ENCODE peak calls at places on chromosome 13, in ten cellular contexts. E is activated CD4-positive, alpha-beta T cell treated with anti-CD3 and anti-CD28 coated beads, Interleukin-2, amount 50 U/mL, for 48 hours; V is breast epithelium; J is substantia nigra; C is naive thymus-derived CD8-positive, alpha-beta T cell; M is Caki2; H is LHCN-M2; W is activated naive CD4-positive, alpha-beta T cell; K is GM04503; Y is dorsolateral prefrontal cortex. X is an unnamed sample.

GRCh38 chr13:22114630-22115311 is 443.9 kb downstream of the FGF9 start:
- DNase-seq in K (no peak), H (no peak), M (peak; percentile 89), W (no peak), J (no peak), E (no peak), V (no peak), C (no peak), Y (no peak), X (no peak)

GRCh38 chr13:28533049-28533436 is 38.1 kb upstream of the FLT1 start:
- DNase-seq in V (no peak), M (no peak), Y (no peak), C (no peak), W (no peak), J (no peak), K (no peak), E (no peak), H (no peak), X (no peak)

GRCh38 chr13:101640797-101641400 is 188.4 kb downstream of the ITGBL1 start:
- DNase-seq in V (no peak), H (peak; percentile 80), W (no peak), K (peak; percentile 58), M (peak; percentile 55), C (no peak), J (no peak), Y (no peak), E (no peak), X (peak; percentile 35)

GRCh38 chr13:89239361-89240127 is 1568.4 kb downstream of the SLITRK5 start:
- DNase-seq in W (no peak), M (no peak), V (no peak), C (no peak), K (no peak), Y (no peak), J (no peak), H (no peak), E (no peak), X (no peak)

GRCh38 chr13:32736648-32737047 is 150.4 kb downstream of the PDS5B start:
- DNase-seq in W (no peak), V (no peak), J (no peak), Y (no peak), C (no peak), M (no peak), H (no peak), E (no peak), K (no peak), X (no peak)

GRCh38 chr13:95100525-95101121 is 200.6 kb downstream of the ABCC4 start:
- DNase-seq in E (no peak), W (no peak), K (peak; percentile 41), M (peak; percentile 97), Y (no peak), C (no peak), J (no peak), H (peak; percentile 95), V (no peak), X (peak; percentile 78)

GRCh38 chr13:31114641-31115040 is 47.1 kb downstream of the HSPH1 start:
- DNase-seq in E (no peak), K (no peak), V (no peak), W (no peak), C (no peak), H (no peak), Y (no peak), M (no peak), J (no peak), X (no peak)

GRCh38 chr13:82432949-82433348 is 1449.3 kb downstream of the SLITRK1 start:
- DNase-seq in V (no peak), W (no peak), Y (no peak), E (no peak), J (no peak), C (no peak), H (no peak), K (no peak), M (no peak), X (no peak)

GRCh38 chr13:112752711-112753541 is 63.1 kb downstream of the ATP11A start:
- DNase-seq in M (no peak), E (peak; percentile 22), K (no peak), W (no peak), C (no peak), H (no peak), J (no peak), Y (peak; percentile 67), V (no peak), X (no peak)

GRCh38 chr13:20326276-20326675 is 94.2 kb upstream of the GJB6 start:
- DNase-seq in K (no peak), V (no peak), J (no peak), H (no peak), W (no peak), E (no peak), Y (no peak), M (no peak), C (no peak), X (no peak)

X was measured in AG09309.